ENCODE peak calls at places on chromosomes 12 and 14, in five cellular contexts. One of them, this sample, is unnamed.

GRCh38 chr12:21451529-21451928 is 14.1 kb downstream of the PYROXD1 start:
- DNase-seq in foreskin keratinocyte: no peak
- DNase-seq in lower lobe of right lung: no peak
- DNase-seq in thyroid gland: no peak
- DNase-seq in mucosa of descending colon: no peak
- DNase-seq in this sample: no peak

GRCh38 chr12:88188180-88188579 is 46.1 kb downstream of the TMTC3 start:
- DNase-seq in thyroid gland: no peak
- DNase-seq in foreskin keratinocyte: peak; percentile 27
- DNase-seq in lower lobe of right lung: no peak
- DNase-seq in mucosa of descending colon: no peak
- DNase-seq in this sample: no peak

GRCh38 chr14:50113381-50113811 is 3.0 kb downstream of the VCPKMT start:
- DNase-seq in thyroid gland: no peak
- DNase-seq in lower lobe of right lung: no peak
- DNase-seq in foreskin keratinocyte: no peak
- DNase-seq in mucosa of descending colon: no peak
- DNase-seq in this sample: no peak

GRCh38 chr12:75812341-75813018 is 219.1 kb downstream of the PHLDA1 start:
- DNase-seq in lower lobe of right lung: no peak
- DNase-seq in foreskin keratinocyte: no peak
- DNase-seq in mucosa of descending colon: no peak
- DNase-seq in thyroid gland: no peak
- DNase-seq in this sample: no peak

GRCh38 chr12:117161460-117162166 is 28.7 kb downstream of the FBXO21 start:
- DNase-seq in mucosa of descending colon: no peak
- DNase-seq in lower lobe of right lung: no peak
- DNase-seq in thyroid gland: no peak
- DNase-seq in foreskin keratinocyte: no peak
- DNase-seq in this sample: no peak

GRCh38 chr14:94145902-94146527 is 16.6 kb upstream of the IFI27L2 start:
- DNase-seq in lower lobe of right lung: no peak
- DNase-seq in mucosa of descending colon: no peak
- DNase-seq in foreskin keratinocyte: no peak
- DNase-seq in thyroid gland: no peak
- DNase-seq in this sample: no peak

GRCh38 chr12:4786795-4787194 is 66.6 kb downstream of the GALNT8 start:
- DNase-seq in foreskin keratinocyte: no peak
- DNase-seq in thyroid gland: no peak
- DNase-seq in mucosa of descending colon: no peak
- DNase-seq in lower lobe of right lung: no peak
- DNase-seq in this sample: no peak

GRCh38 chr12:124379938-124380754 is 85.3 kb downstream of the RFLNA start:
- DNase-seq in mucosa of descending colon: no peak
- DNase-seq in lower lobe of right lung: peak; percentile 73
- DNase-seq in thyroid gland: no peak
- DNase-seq in foreskin keratinocyte: peak; percentile 53
- DNase-seq in this sample: peak; percentile 85

GRCh38 chr12:823043-823698 is 70.8 kb downstream of the WNK1 start:
- DNase-seq in mucosa of descending colon: no peak
- DNase-seq in foreskin keratinocyte: no peak
- DNase-seq in lower lobe of right lung: no peak
- DNase-seq in thyroid gland: no peak
- DNase-seq in this sample: no peak

GRCh38 chr12:45379261-45379660 is 163.4 kb downstream of the ANO6 start:
- DNase-seq in foreskin keratinocyte: peak; percentile 78
- DNase-seq in thyroid gland: no peak
- DNase-seq in mucosa of descending colon: no peak
- DNase-seq in lower lobe of right lung: no peak
- DNase-seq in this sample: no peak

GRCh38 chr14:101353422-101353821 is 207.9 kb upstream of the DIO3 start:
- DNase-seq in mucosa of descending colon: no peak
- DNase-seq in thyroid gland: no peak
- DNase-seq in foreskin keratinocyte: no peak
- DNase-seq in lower lobe of right lung: no peak
- DNase-seq in this sample: no peak

GRCh38 chr12:124626841-124627502 is 59.6 kb upstream of the NCOR2 start:
- DNase-seq in foreskin keratinocyte: no peak
- DNase-seq in thyroid gland: peak; percentile 55
- DNase-seq in mucosa of descending colon: no peak
- DNase-seq in lower lobe of right lung: no peak
- DNase-seq in this sample: peak; percentile 84

GRCh38 chr14:41636492-41637392 is 30.1 kb downstream of the LRFN5 start:
- DNase-seq in lower lobe of right lung: no peak
- DNase-seq in thyroid gland: no peak
- DNase-seq in mucosa of descending colon: no peak
- DNase-seq in foreskin keratinocyte: no peak
- DNase-seq in this sample: no peak

GRCh38 chr12:75872762-75873161 is 158.8 kb downstream of the PHLDA1 start:
- DNase-seq in lower lobe of right lung: no peak
- DNase-seq in mucosa of descending colon: no peak
- DNase-seq in foreskin keratinocyte: no peak
- DNase-seq in thyroid gland: no peak
- DNase-seq in this sample: no peak

GRCh38 chr14:23469906-23470403 is 452 bp downstream of the NGDN start:
- DNase-seq in thyroid gland: no peak
- DNase-seq in lower lobe of right lung: no peak
- DNase-seq in mucosa of descending colon: no peak
- DNase-seq in foreskin keratinocyte: no peak
- DNase-seq in this sample: no peak

GRCh38 chr12:50411051-50411660 is 10.5 kb downstream of the LARP4 start:
- DNase-seq in mucosa of descending colon: no peak
- DNase-seq in foreskin keratinocyte: no peak
- DNase-seq in thyroid gland: peak; percentile 59
- DNase-seq in lower lobe of right lung: peak; percentile 80
- DNase-seq in this sample: no peak

GRCh38 chr12:130826151-130826801 is 12.8 kb downstream of the STX2 start:
- DNase-seq in lower lobe of right lung: peak; percentile 69
- DNase-seq in mucosa of descending colon: peak; percentile 72
- DNase-seq in thyroid gland: no peak
- DNase-seq in foreskin keratinocyte: peak; percentile 17
- DNase-seq in this sample: peak; percentile 40

GRCh38 chr14:64387232-64387737 is 868 bp upstream of the MTHFD1 start:
- DNase-seq in thyroid gland: no peak
- DNase-seq in mucosa of descending colon: no peak
- DNase-seq in lower lobe of right lung: no peak
- DNase-seq in foreskin keratinocyte: no peak
- DNase-seq in this sample: no peak

GRCh38 chr14:99329711-99330315 is 57.8 kb upstream of the BCL11B start:
- DNase-seq in lower lobe of right lung: no peak
- DNase-seq in thyroid gland: no peak
- DNase-seq in foreskin keratinocyte: peak; percentile 33
- DNase-seq in mucosa of descending colon: no peak
- DNase-seq in this sample: no peak

GRCh38 chr12:124240493-124240892 is 54.4 kb upstream of the RFLNA start:
- DNase-seq in foreskin keratinocyte: no peak
- DNase-seq in mucosa of descending colon: no peak
- DNase-seq in lower lobe of right lung: no peak
- DNase-seq in thyroid gland: no peak
- DNase-seq in this sample: no peak

GRCh38 chr14:64673748-64674147 is 30.5 kb upstream of the PLEKHG3 start:
- DNase-seq in mucosa of descending colon: no peak
- DNase-seq in lower lobe of right lung: peak; percentile 68
- DNase-seq in foreskin keratinocyte: peak; percentile 79
- DNase-seq in thyroid gland: no peak
- DNase-seq in this sample: no peak

GRCh38 chr12:57803317-57803893 is 15.1 kb downstream of the AVIL start:
- DNase-seq in mucosa of descending colon: peak; percentile 65
- DNase-seq in thyroid gland: peak; percentile 44
- DNase-seq in foreskin keratinocyte: no peak
- DNase-seq in lower lobe of right lung: no peak
- DNase-seq in this sample: no peak

DNA sequence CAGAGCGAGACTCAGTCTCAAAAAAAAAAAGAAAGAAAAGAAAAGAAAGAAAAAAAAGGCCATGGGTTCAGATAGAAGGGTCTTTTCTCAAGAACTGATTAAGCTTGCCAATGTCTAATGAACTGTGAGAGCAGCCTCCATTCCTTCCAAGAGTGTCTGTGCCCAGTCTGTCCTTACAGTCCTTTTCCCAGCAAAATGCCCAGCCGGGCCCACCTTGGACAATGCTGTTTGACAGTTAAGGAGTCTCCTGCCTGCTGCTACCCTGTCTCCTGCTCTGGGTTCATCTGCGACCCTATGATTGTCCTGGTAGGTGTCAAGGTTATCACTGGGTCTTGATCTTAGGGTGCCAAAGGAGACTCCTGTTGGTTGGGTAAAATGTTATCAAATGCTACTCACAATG is 21.4 kb downstream of the SYNE3 start:
- DNase-seq in lower lobe of right lung: no peak
- DNase-seq in mucosa of descending colon: no peak
- DNase-seq in thyroid gland: no peak
- DNase-seq in foreskin keratinocyte: no peak
- DNase-seq in this sample: no peak
- H3K4me1 ChIP-seq in lower lobe of right lung: peaks cover 55% of the 10 kb centered on the region
- H3K4me1 ChIP-seq in mucosa of descending colon: peaks cover 53% of the 10 kb centered on the region
- H3K4me1 ChIP-seq in thyroid gland: peaks cover 31% of the 10 kb centered on the region
- H3K4me1 ChIP-seq in foreskin keratinocyte: peaks cover 19% of the 10 kb centered on the region
- H3K4me1 ChIP-seq in this sample: peaks cover 24% of the 10 kb centered on the region

GRCh38 chr12:113248842-113249435 is 27.7 kb downstream of the TPCN1 start:
- DNase-seq in thyroid gland: no peak
- DNase-seq in mucosa of descending colon: peak; percentile 13
- DNase-seq in lower lobe of right lung: no peak
- DNase-seq in foreskin keratinocyte: no peak
- DNase-seq in this sample: peak; percentile 51

GRCh38 chr12:113247123-113248045 is 26.1 kb downstream of the TPCN1 start:
- DNase-seq in thyroid gland: peak; percentile 77
- DNase-seq in foreskin keratinocyte: no peak
- DNase-seq in mucosa of descending colon: peak; percentile 48
- DNase-seq in lower lobe of right lung: no peak
- DNase-seq in this sample: no peak

GRCh38 chr12:113248046-113248825 is 27.0 kb downstream of the TPCN1 start:
- DNase-seq in thyroid gland: peak; percentile 61
- DNase-seq in lower lobe of right lung: no peak
- DNase-seq in foreskin keratinocyte: no peak
- DNase-seq in mucosa of descending colon: peak; percentile 26
- DNase-seq in this sample: peak; percentile 47

GRCh38 chr12:113244015-113244983 is 23.0 kb downstream of the TPCN1 start:
- DNase-seq in lower lobe of right lung: peak; percentile 70
- DNase-seq in foreskin keratinocyte: no peak
- DNase-seq in thyroid gland: peak; percentile 93
- DNase-seq in mucosa of descending colon: peak; percentile 83
- DNase-seq in this sample: peak; percentile 68

GRCh38 chr12:113246478-113247122 is 25.3 kb downstream of the TPCN1 start:
- DNase-seq in mucosa of descending colon: peak; percentile 70
- DNase-seq in lower lobe of right lung: no peak
- DNase-seq in thyroid gland: no peak
- DNase-seq in foreskin keratinocyte: no peak
- DNase-seq in this sample: no peak
- H3K4me1 ChIP-seq in mucosa of descending colon: peaks cover 49% of the 10 kb centered on the region
- H3K4me1 ChIP-seq in lower lobe of right lung: peaks cover 55% of the 10 kb centered on the region
- H3K4me1 ChIP-seq in thyroid gland: peaks cover 65% of the 10 kb centered on the region
- H3K4me1 ChIP-seq in foreskin keratinocyte: peaks cover 37% of the 10 kb centered on the region
- H3K4me1 ChIP-seq in this sample: peaks cover 74% of the 10 kb centered on the region

GRCh38 chr12:27627123-27627835 is 69.0 kb upstream of the REP15 start:
- DNase-seq in foreskin keratinocyte: no peak
- DNase-seq in thyroid gland: no peak
- DNase-seq in lower lobe of right lung: no peak
- DNase-seq in mucosa of descending colon: no peak
- DNase-seq in this sample: no peak

GRCh38 chr12:27631813-27632491 is 64.3 kb upstream of the REP15 start:
- DNase-seq in thyroid gland: no peak
- DNase-seq in foreskin keratinocyte: no peak
- DNase-seq in lower lobe of right lung: no peak
- DNase-seq in mucosa of descending colon: no peak
- DNase-seq in this sample: no peak

GRCh38 chr12:27626239-27626638 is 70.0 kb upstream of the REP15 start:
- DNase-seq in lower lobe of right lung: no peak
- DNase-seq in thyroid gland: no peak
- DNase-seq in mucosa of descending colon: no peak
- DNase-seq in foreskin keratinocyte: no peak
- DNase-seq in this sample: no peak

GRCh38 chr12:27635349-27635972 is 60.8 kb upstream of the REP15 start:
- DNase-seq in thyroid gland: no peak
- DNase-seq in lower lobe of right lung: no peak
- DNase-seq in mucosa of descending colon: no peak
- DNase-seq in foreskin keratinocyte: no peak
- DNase-seq in this sample: no peak

GRCh38 chr12:27631365-27631764 is 64.9 kb upstream of the REP15 start:
- DNase-seq in foreskin keratinocyte: no peak
- DNase-seq in lower lobe of right lung: no peak
- DNase-seq in thyroid gland: no peak
- DNase-seq in mucosa of descending colon: no peak
- DNase-seq in this sample: no peak
- H3K4me1 ChIP-seq in foreskin keratinocyte: peaks cover 33% of the 10 kb centered on the region
- H3K4me1 ChIP-seq in lower lobe of right lung: peaks cover 7% of the 10 kb centered on the region
- H3K4me1 ChIP-seq in thyroid gland: no peaks in the 10 kb centered on the region
- H3K4me1 ChIP-seq in mucosa of descending colon: no peaks in the 10 kb centered on the region
- H3K4me1 ChIP-seq in this sample: peaks cover 12% of the 10 kb centered on the region

GRCh38 chr12:66945189-66945817 is 266.4 kb upstream of the GRIP1 start:
- DNase-seq in thyroid gland: no peak
- DNase-seq in lower lobe of right lung: no peak
- DNase-seq in foreskin keratinocyte: no peak
- DNase-seq in mucosa of descending colon: peak; percentile 27
- DNase-seq in this sample: no peak
- H3K4me1 ChIP-seq in thyroid gland: no peaks in the 10 kb centered on the region
- H3K4me1 ChIP-seq in lower lobe of right lung: no peaks in the 10 kb centered on the region
- H3K4me1 ChIP-seq in foreskin keratinocyte: no peaks in the 10 kb centered on the region
- H3K4me1 ChIP-seq in mucosa of descending colon: no peaks in the 10 kb centered on the region
- H3K4me1 ChIP-seq in this sample: no peaks in the 10 kb centered on the region

DNA sequence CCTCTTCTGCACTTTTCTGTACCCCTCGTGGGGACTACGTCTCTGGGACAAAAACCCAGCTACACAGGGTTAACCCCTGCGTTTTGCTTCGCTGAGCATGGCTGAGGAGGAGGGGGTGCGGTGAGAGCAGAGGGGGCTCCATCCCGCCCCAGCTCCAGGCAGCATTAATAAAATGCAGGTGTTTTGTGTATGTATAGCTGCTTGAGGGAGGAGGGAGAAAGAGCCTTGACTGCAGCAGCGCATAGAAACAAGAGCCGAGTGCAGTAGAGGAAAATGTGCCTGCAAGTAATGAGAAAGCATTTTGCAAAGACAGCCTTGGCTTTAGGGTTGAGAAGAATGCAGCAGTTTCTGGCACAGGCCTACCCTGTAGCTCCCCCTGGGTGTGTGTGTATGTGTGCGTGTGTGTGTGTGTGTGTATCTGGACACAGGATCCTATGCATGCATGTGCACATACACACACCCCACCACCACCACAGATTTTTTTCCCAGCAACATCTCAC is 103.9 kb downstream of the ZFP36L1 start:
- DNase-seq in thyroid gland: peak; percentile 18
- DNase-seq in foreskin keratinocyte: no peak
- DNase-seq in lower lobe of right lung: no peak
- DNase-seq in mucosa of descending colon: no peak
- DNase-seq in this sample: no peak
- H3K4me1 ChIP-seq in thyroid gland: peaks cover 8% of the 10 kb centered on the region
- H3K4me1 ChIP-seq in foreskin keratinocyte: peaks cover 41% of the 10 kb centered on the region
- H3K4me1 ChIP-seq in lower lobe of right lung: peaks cover 35% of the 10 kb centered on the region
- H3K4me1 ChIP-seq in mucosa of descending colon: no peaks in the 10 kb centered on the region
- H3K4me1 ChIP-seq in this sample: peaks cover 12% of the 10 kb centered on the region

DNA sequence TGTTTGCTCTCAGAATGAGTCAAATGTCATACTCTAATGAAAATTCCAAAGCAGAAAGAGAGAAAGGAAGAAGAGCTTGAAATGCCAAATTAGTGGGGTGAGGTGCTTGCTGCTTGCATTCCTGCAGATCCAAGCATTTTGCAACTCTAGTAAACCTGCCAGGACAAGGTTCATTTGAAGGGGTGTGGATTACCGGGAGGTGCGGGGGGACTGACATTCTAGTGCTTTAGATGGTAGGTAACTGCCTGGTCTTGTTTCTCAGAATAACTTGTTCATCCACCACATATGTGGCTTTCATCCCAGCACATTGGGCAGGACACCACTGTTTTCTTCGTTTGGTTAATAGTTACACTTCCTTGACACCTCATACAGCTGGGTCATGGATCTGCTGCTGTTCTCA is 144.4 kb downstream of the AKAP6 start:
- DNase-seq in thyroid gland: peak; percentile 12
- DNase-seq in lower lobe of right lung: no peak
- DNase-seq in foreskin keratinocyte: peak; percentile 100
- DNase-seq in mucosa of descending colon: peak; percentile 34
- DNase-seq in this sample: peak; percentile 68
- H3K4me1 ChIP-seq in thyroid gland: peaks cover 11% of the 10 kb centered on the region
- H3K4me1 ChIP-seq in lower lobe of right lung: peaks cover 5% of the 10 kb centered on the region
- H3K4me1 ChIP-seq in foreskin keratinocyte: peaks cover 56% of the 10 kb centered on the region
- H3K4me1 ChIP-seq in mucosa of descending colon: peaks cover 5% of the 10 kb centered on the region
- H3K4me1 ChIP-seq in this sample: peaks cover 74% of the 10 kb centered on the region

This sample was measured in psoas muscle.